ENCODE peak calls at places on chromosome 14, in eight cellular contexts. E is type B pancreatic cell; J is retinal pigment epithelial cell; T is stimulated activated CD8-positive, alpha-beta memory T cell treated with anti-CD3 and anti-CD28 coated beads, Interleukin-12 subunit alpha, Interleukin-12 subunit beta, amount 100 ng/mL, for 4 hours; V is CD8-positive, alpha-beta memory T cell; F is A549; N is progenitor cell of endocrine pancreas; W is GDM1. R is an unnamed sample.

GRCh38 chr14:62179367-62180018 is 417.3 kb downstream of the SNAPC1 start:
- DNase-seq in E (no peak), J (peak), T (no peak), V (no peak), F (peak), N (peak), W (no peak), R (peak)

GRCh38 chr14:81940636-81941035 is 407.0 kb upstream of the SEL1L start:
- DNase-seq in E (no peak), J (no peak), T (no peak), V (no peak), F (no peak), N (no peak), W (no peak), R (no peak)

GRCh38 chr14:65251213-65251612 is 148.9 kb upstream of the MAX start:
- DNase-seq in E (no peak), J (no peak), T (no peak), V (no peak), F (no peak), N (no peak), W (no peak), R (peak)

GRCh38 chr14:22545842-22546721 is 42.9 kb downstream of the DAD1 start:
- DNase-seq in E (no peak), J (peak), T (no peak), V (peak), F (no peak), N (no peak), W (no peak), R (peak)

GRCh38 chr14:74618078-74618952 is 6.3 kb upstream of the LTBP2 start:
- DNase-seq in E (no peak), J (no peak), T (peak), V (peak), F (peak), N (no peak), W (peak), R (peak)

GRCh38 chr14:74654931-74655330 is 42.9 kb upstream of the LTBP2 start:
- DNase-seq in E (no peak), J (no peak), T (no peak), V (no peak), F (no peak), N (no peak), W (no peak), R (no peak)

GRCh38 chr14:52268191-52269061 is 928 bp downstream of the PTGDR start:
- DNase-seq in E (no peak), J (no peak), T (no peak), V (peak), F (no peak), N (no peak), W (no peak), R (no peak)

GRCh38 chr14:36690301-36691020 is 28.8 kb downstream of the PAX9 start:
- DNase-seq in E (no peak), J (no peak), T (no peak), V (no peak), F (peak), N (no peak), W (no peak), R (no peak)

GRCh38 chr14:60756847-60757246 is 22.3 kb downstream of the MNAT1 start:
- DNase-seq in E (no peak), J (no peak), T (no peak), V (no peak), F (no peak), N (no peak), W (no peak), R (no peak)

GRCh38 chr14:104267895-104268294 is 129.5 kb downstream of the KIF26A start:
- DNase-seq in E (peak), J (no peak), T (no peak), V (no peak), F (no peak), N (no peak), W (no peak), R (no peak)

GRCh38 chr14:92861856-92862807 is 60.8 kb upstream of the CHGA start:
- DNase-seq in E (no peak), J (no peak), T (no peak), V (no peak), F (no peak), N (no peak), W (no peak), R (no peak)

GRCh38 chr14:90521121-90521929 is 124.5 kb downstream of the CALM1 start:
- DNase-seq in E (no peak), J (peak), T (no peak), V (no peak), F (no peak), N (no peak), W (no peak), R (no peak)

GRCh38 chr14:91858536-91859275 is 8.6 kb downstream of the TC2N start:
- DNase-seq in E (no peak), J (no peak), T (no peak), V (no peak), F (peak), N (no peak), W (no peak), R (peak)

GRCh38 chr14:84064756-84065155 is 1465.2 kb upstream of the FLRT2 start:
- DNase-seq in E (no peak), J (no peak), T (no peak), V (no peak), F (no peak), N (no peak), W (no peak), R (no peak)

GRCh38 chr14:68094158-68094557 is 274.6 kb downstream of the RAD51B start:
- DNase-seq in E (no peak), J (no peak), T (no peak), V (no peak), F (no peak), N (no peak), W (no peak), R (no peak)

GRCh38 chr14:75317148-75317547 is 38.5 kb downstream of the FOS start:
- DNase-seq in E (no peak), J (no peak), T (no peak), V (no peak), F (no peak), N (no peak), W (no peak), R (no peak)

GRCh38 chr14:50830044-50830931 is 674 bp downstream of the NIN start:
- DNase-seq in E (peak), J (no peak), T (peak), V (peak), F (peak), N (peak), W (peak), R (peak)

GRCh38 chr14:20857630-20858261 is 33.4 kb upstream of the RNASE3 start:
- DNase-seq in E (no peak), J (no peak), T (peak), V (peak), F (peak), N (peak), W (peak), R (peak)